ENCODE peak calls at places on chromosomes 12 and 14, in five cellular contexts. S is uterus; H is CD8-positive, alpha-beta T cell; M is heart right ventricle; L is hepatocyte. Y is an unnamed sample.

GRCh38 chr12:110312581-110313360 is 31.7 kb downstream of the ATP2A2 start:
- DNase-seq in S (no peak), H (no peak), M (no peak), L (no peak), Y (no peak)

GRCh38 chr14:57492859-57493258 is 798 bp downstream of the CCDC198 start:
- DNase-seq in S (no peak), H (no peak), M (no peak), L (peak; percentile 43), Y (no peak)

GRCh38 chr12:122062832-122063690 is 15.5 kb upstream of the MLXIP start:
- DNase-seq in S (peak; percentile 80), H (no peak), M (peak; percentile 41), L (peak; percentile 76), Y (no peak)

GRCh38 chr14:79037593-79037992 is 867.4 kb downstream of the NRXN3 start:
- DNase-seq in S (no peak), H (no peak), M (no peak), L (peak; percentile 7), Y (no peak)

GRCh38 chr14:99737451-99737951 is 53.4 kb downstream of the CYP46A1 start:
- DNase-seq in S (no peak), H (no peak), M (peak; percentile 77), L (no peak), Y (no peak)

GRCh38 chr14:33570717-33571058 is 380.2 kb downstream of the EGLN3 start:
- DNase-seq in S (no peak), H (no peak), M (no peak), L (no peak), Y (no peak)

GRCh38 chr12:64175254-64175945 is 46.7 kb downstream of the KICS2 start:
- DNase-seq in S (no peak), H (no peak), M (no peak), L (no peak), Y (no peak)

GRCh38 chr12:111636209-111636928 is 37.3 kb upstream of the ATXN2 start:
- DNase-seq in S (peak; percentile 86), H (no peak), M (peak; percentile 54), L (peak; percentile 78), Y (no peak)

GRCh38 chr12:93571360-93571853 is 1.1 kb upstream of the SOCS2 start:
- DNase-seq in S (peak; percentile 87), H (peak; percentile 18), M (peak; percentile 91), L (peak; percentile 78), Y (peak; percentile 44)

GRCh38 chr12:110778801-110779577 is 36.3 kb upstream of the PPP1CC start:
- DNase-seq in S (no peak), H (no peak), M (no peak), L (no peak), Y (no peak)

GRCh38 chr12:115232455-115233156 is 548.6 kb upstream of the TBX3 start:
- DNase-seq in S (no peak), H (no peak), M (no peak), L (peak; percentile 23), Y (no peak)

GRCh38 chr14:63563370-63564026 is 20.3 kb upstream of the PPP2R5E start:
- DNase-seq in S (no peak), H (no peak), M (no peak), L (peak; percentile 22), Y (no peak)

GRCh38 chr12:58310368-58310767 is 369.0 kb downstream of the ATP23 start:
- DNase-seq in S (no peak), H (no peak), M (no peak), L (peak; percentile 13), Y (no peak)

GRCh38 chr14:106556665-106557289 is 1030.4 kb downstream of the TMEM121 start:
- DNase-seq in S (no peak), H (peak; percentile 54), M (no peak), L (no peak), Y (peak; percentile 67)

GRCh38 chr12:99146730-99147129 is 500.8 kb upstream of the GARIN6 start:
- DNase-seq in S (no peak), H (no peak), M (no peak), L (no peak), Y (no peak)

GRCh38 chr12:53935562-53936341 is 2.9 kb upstream of the HOXC13 start:
- DNase-seq in S (no peak), H (no peak), M (no peak), L (no peak), Y (no peak)

GRCh38 chr12:91072931-91073330 is 15.1 kb upstream of the KERA start:
- DNase-seq in S (no peak), H (no peak), M (no peak), L (no peak), Y (no peak)

GRCh38 chr14:92613008-92613658 is 99.6 kb downstream of the RIN3 start:
- DNase-seq in S (no peak), H (peak; percentile 35), M (peak; percentile 30), L (no peak), Y (peak; percentile 61)

GRCh38 chr14:72615511-72616121 is 278.3 kb downstream of the DPF3 start:
- DNase-seq in S (no peak), H (no peak), M (no peak), L (no peak), Y (no peak)

GRCh38 chr14:61662437-61663311 is 32.6 kb upstream of the HIF1A start:
- DNase-seq in S (no peak), H (peak; percentile 14), M (no peak), L (peak; percentile 55), Y (peak; percentile 18)

GRCh38 chr12:44003721-44004120 is 167.8 kb downstream of the TMEM117 start:
- DNase-seq in S (no peak), H (no peak), M (no peak), L (no peak), Y (no peak)

GRCh38 chr12:22477166-22477893 is 67.0 kb downstream of the C2CD5 start:
- DNase-seq in S (no peak), H (no peak), M (no peak), L (no peak), Y (no peak)

GRCh38 chr12:80837342-80837978 is 100.3 kb downstream of the LIN7A start:
- DNase-seq in S (peak; percentile 22), H (no peak), M (peak; percentile 38), L (peak; percentile 62), Y (no peak)

GRCh38 chr12:56129210-56129691 is 1.2 kb downstream of the ESYT1 start:
- DNase-seq in S (peak; percentile 76), H (peak; percentile 52), M (peak; percentile 70), L (peak; percentile 76), Y (peak; percentile 67)

GRCh38 chr14:89549381-89550102 is 132.5 kb upstream of the FOXN3 start:
- DNase-seq in S (no peak), H (no peak), M (no peak), L (no peak), Y (no peak)

GRCh38 chr12:111745201-111745600 is 21.5 kb upstream of the ALDH2 start:
- DNase-seq in S (no peak), H (no peak), M (no peak), L (no peak), Y (no peak)

GRCh38 chr12:5586201-5586600 is 154.3 kb downstream of the NTF3 start:
- DNase-seq in S (no peak), H (no peak), M (no peak), L (peak; percentile 54), Y (no peak)

GRCh38 chr14:92121207-92121669 is 268 bp downstream of the NDUFB1 start:
- DNase-seq in S (no peak), H (no peak), M (peak; percentile 72), L (peak; percentile 45), Y (no peak)

GRCh38 chr12:115944851-115945496 is 332.5 kb downstream of the MED13L start:
- DNase-seq in S (peak; percentile 22), H (no peak), M (no peak), L (no peak), Y (no peak)

GRCh38 chr12:117571321-117571720 is 209.9 kb upstream of the NOS1 start:
- DNase-seq in S (no peak), H (no peak), M (no peak), L (no peak), Y (no peak)

GRCh38 chr12:67958187-67958586 is 31.1 kb upstream of the IFNG-AS1 start:
- DNase-seq in S (no peak), H (no peak), M (no peak), L (no peak), Y (no peak)

GRCh38 chr14:50769893-50770500 is 61.0 kb downstream of the NIN start:
- DNase-seq in S (no peak), H (no peak), M (no peak), L (no peak), Y (no peak)
- H3K27ac ChIP-seq in S (no peak overlapping the region), H (no peak overlapping the region), M (no peak overlapping the region), L (no peak overlapping the region), Y (no peak overlapping the region)

DNA sequence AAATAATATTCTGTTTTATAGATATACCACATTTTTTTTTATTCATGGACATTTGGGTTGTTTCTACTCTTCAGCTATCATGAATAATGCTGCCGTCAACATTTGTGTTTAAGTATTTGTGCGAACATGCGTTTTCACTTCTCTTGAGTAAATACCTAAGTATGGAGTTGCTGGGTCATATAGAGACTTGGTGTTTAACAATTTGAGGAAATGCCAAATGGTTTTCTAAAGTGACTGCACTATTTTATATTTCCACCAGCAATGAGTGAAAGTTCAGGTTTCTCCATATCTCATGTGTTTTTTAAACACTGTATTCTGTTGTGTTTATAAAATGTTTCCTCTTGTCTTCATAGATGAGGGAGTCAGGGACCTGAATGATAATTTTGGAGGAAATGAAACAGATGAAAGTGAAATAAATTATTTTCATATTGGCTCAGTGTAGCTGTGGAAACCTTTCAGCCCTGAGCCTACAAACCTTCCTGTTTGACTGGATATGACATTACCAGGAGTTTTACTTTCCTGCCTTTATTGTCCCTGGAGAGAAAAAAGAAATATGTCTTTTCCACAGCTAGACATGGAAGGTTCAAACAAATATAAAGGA is 26.3 kb downstream of the DAAM1 start:
- DNase-seq in S (no peak), H (no peak), M (no peak), L (no peak), Y (no peak)
- TF ChIP-seq CTCF in S (no peak), H (no peak), M (no peak), L (no peak), Y (no peak)

GRCh38 chr14:73823339-73823885 is 28.2 kb upstream of the PTGR2 start:
- DNase-seq in S (no peak), H (no peak), M (no peak), L (no peak), Y (no peak)
- H3K27ac ChIP-seq in S (no peak overlapping the region), H (no peak overlapping the region), M (no peak overlapping the region), L (no peak overlapping the region), Y (no peak overlapping the region)

DNA sequence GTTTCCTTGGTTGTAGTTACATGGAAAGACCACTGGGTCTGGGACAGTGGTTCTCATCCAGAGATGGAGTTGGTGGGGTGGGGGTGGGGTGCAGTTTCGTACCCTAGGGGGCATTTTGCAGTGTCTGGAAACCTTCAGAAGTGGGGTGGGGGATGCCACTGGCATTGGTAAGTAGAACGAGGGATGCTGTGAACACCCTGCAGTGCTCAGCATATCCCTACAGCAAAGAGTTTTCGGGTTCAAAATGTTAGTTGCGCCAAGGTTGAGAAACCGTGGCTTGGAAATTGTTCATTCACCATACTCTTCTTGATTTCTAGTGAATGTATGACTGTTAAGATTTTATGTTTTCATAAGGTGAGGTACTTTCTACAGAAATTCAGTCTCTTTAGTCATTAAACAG is 28.7 kb downstream of the TRAF3 start:
- DNase-seq in S (no peak), H (no peak), M (no peak), L (no peak), Y (no peak)
- TF ChIP-seq CTCF in S (no peak), H (no peak), M (no peak), L (no peak), Y (no peak)

GRCh38 chr12:118750666-118751065 is 230.7 kb upstream of the SRRM4 start:
- DNase-seq in S (no peak), H (no peak), M (no peak), L (no peak), Y (no peak)
- H3K27ac ChIP-seq in S (no peak overlapping the region), H (no peak overlapping the region), M (no peak overlapping the region), L (no peak overlapping the region), Y (no peak overlapping the region)

Y was measured in CD4-positive, alpha-beta T cell.